ENCODE peak calls at places on chromosomes 12 and 14, in six cellular contexts. Q, K, M, L, T and Y are unnamed samples.

GRCh38 chr12:7981446-7981845 is 45.5 kb upstream of the SLC2A3 start:
- ATAC-seq in K (no peak), L (no peak), M (no peak), T (peak), Q (no peak), Y (no peak)

GRCh38 chr14:65303185-65303901 is 109.2 kb upstream of the FUT8 start:
- ATAC-seq in K (no peak), Q (no peak), L (no peak), T (peak), M (peak), Y (no peak)

GRCh38 chr14:67263499-67264149 is 22.4 kb downstream of the PALS1 start:
- ATAC-seq in Q (no peak), M (no peak), T (no peak), K (no peak), L (no peak), Y (no peak)

GRCh38 chr12:85626031-85626781 is 210.0 kb downstream of the RASSF9 start:
- ATAC-seq in T (peak), Q (no peak), M (no peak), L (no peak), K (peak), Y (peak)

GRCh38 chr14:75939200-75939599 is 42.6 kb downstream of the TGFB3 start:
- ATAC-seq in L (no peak), Q (no peak), K (no peak), T (no peak), M (no peak), Y (no peak)

GRCh38 chr12:51403744-51404143 is 12.5 kb upstream of the GALNT6 start:
- ATAC-seq in L (no peak), Q (no peak), K (no peak), M (no peak), T (peak), Y (no peak)

GRCh38 chr14:69506241-69506595 is 21.7 kb downstream of the PLEKHD1 start:
- ATAC-seq in M (no peak), Q (no peak), T (peak), L (no peak), K (no peak), Y (no peak)

GRCh38 chr12:26736563-26737486 is 96.2 kb downstream of the ITPR2 start:
- ATAC-seq in M (no peak), Q (peak), K (no peak), L (no peak), T (no peak), Y (no peak)

GRCh38 chr12:27105746-27106536 is 23.6 kb upstream of the C12orf71 start:
- ATAC-seq in T (no peak), K (no peak), L (no peak), Q (peak), M (no peak), Y (no peak)

GRCh38 chr14:73778736-73779135 is 64.6 kb upstream of the PNMA1 start:
- ATAC-seq in K (no peak), Q (no peak), L (no peak), T (no peak), M (no peak), Y (no peak)

GRCh38 chr12:47766496-47767196 is 6.4 kb upstream of the SLC48A1 start:
- ATAC-seq in Q (no peak), L (no peak), T (no peak), M (peak), K (no peak), Y (no peak)

GRCh38 chr12:10167588-10167987 is 4.3 kb downstream of the OLR1 start:
- ATAC-seq in L (no peak), T (peak), Q (peak), M (no peak), K (no peak), Y (peak)

GRCh38 chr12:47097276-47097896 is 17.6 kb upstream of the AMIGO2 start:
- ATAC-seq in L (no peak), K (peak), M (no peak), T (no peak), Q (no peak), Y (no peak)

GRCh38 chr12:71605034-71605433 is 58.6 kb downstream of the ZFC3H1 start:
- ATAC-seq in Q (no peak), L (no peak), T (no peak), M (no peak), K (no peak), Y (no peak)

GRCh38 chr12:31622038-31622437 is 31.1 kb upstream of the DENND5B start:
- ATAC-seq in T (no peak), M (no peak), K (no peak), Q (no peak), L (peak), Y (no peak)

GRCh38 chr14:76926521-76927251 is 100.5 kb downstream of the LRRC74A start:
- ATAC-seq in Q (no peak), M (peak), L (peak), T (peak), K (no peak), Y (peak)

GRCh38 chr12:109949089-109949488 is 47.1 kb downstream of the GIT2 start:
- ATAC-seq in L (no peak), K (no peak), Q (peak), T (no peak), M (no peak), Y (peak)

GRCh38 chr12:27593266-27593665 is 69.3 kb downstream of the PPFIBP1 start:
- ATAC-seq in T (peak), Q (no peak), K (peak), L (no peak), M (no peak), Y (peak)

GRCh38 chr14:59253527-59253926 is 65.1 kb downstream of the DAAM1 start:
- ATAC-seq in Q (no peak), M (peak), T (no peak), L (no peak), K (no peak), Y (no peak)

GRCh38 chr12:1496162-1496925 is 98.0 kb downstream of the FBXL14 start:
- ATAC-seq in T (peak), M (no peak), Q (peak), K (no peak), L (no peak), Y (peak)

GRCh38 chr14:35435177-35435576 is 30.6 kb upstream of the NFKBIA start:
- ATAC-seq in L (peak), K (peak), T (no peak), Q (no peak), M (no peak), Y (no peak)

GRCh38 chr12:29591140-29592020 is 93.9 kb upstream of the OVCH1 start:
- ATAC-seq in T (peak), K (peak), M (peak), L (peak), Q (no peak), Y (peak)

GRCh38 chr14:99780690-99781089 is 12.5 kb upstream of the EML1 start:
- ATAC-seq in L (no peak), T (no peak), Q (no peak), M (no peak), K (no peak), Y (no peak)

GRCh38 chr14:104923596-104924420 is 871 bp upstream of the PLD4 start:
- ATAC-seq in M (no peak), Q (no peak), K (no peak), L (no peak), T (no peak), Y (no peak)

GRCh38 chr14:36238666-36239363 is 62.3 kb upstream of the PTCSC3 start:
- ATAC-seq in T (peak), Q (peak), M (peak), L (peak), K (no peak), Y (no peak)

GRCh38 chr12:120365675-120366340 is 3.2 kb downstream of the MSI1 start:
- ATAC-seq in K (no peak), T (no peak), M (no peak), L (no peak), Q (peak), Y (no peak)

GRCh38 chr14:96858643-96859042 is 61.5 kb downstream of the VRK1 start:
- ATAC-seq in K (no peak), L (no peak), M (no peak), T (no peak), Q (no peak), Y (no peak)

GRCh38 chr14:92514844-92515509 is 1.4 kb downstream of the RIN3 start:
- ATAC-seq in K (no peak), L (no peak), M (peak), T (no peak), Q (peak), Y (no peak)

GRCh38 chr12:93407283-93407962 is 29.7 kb downstream of the NUDT4 start:
- ATAC-seq in L (peak), K (peak), T (no peak), Q (peak), M (no peak), Y (no peak)

GRCh38 chr14:65095633-65096205 is 6.6 kb downstream of the MAX start:
- ATAC-seq in M (no peak), K (no peak), L (peak), Q (no peak), T (peak), Y (peak)

GRCh38 chr14:103028161-103028767 is 29.1 kb downstream of the CDC42BPB start:
- ATAC-seq in Q (no peak), L (no peak), M (no peak), K (no peak), T (peak), Y (peak)

DNA sequence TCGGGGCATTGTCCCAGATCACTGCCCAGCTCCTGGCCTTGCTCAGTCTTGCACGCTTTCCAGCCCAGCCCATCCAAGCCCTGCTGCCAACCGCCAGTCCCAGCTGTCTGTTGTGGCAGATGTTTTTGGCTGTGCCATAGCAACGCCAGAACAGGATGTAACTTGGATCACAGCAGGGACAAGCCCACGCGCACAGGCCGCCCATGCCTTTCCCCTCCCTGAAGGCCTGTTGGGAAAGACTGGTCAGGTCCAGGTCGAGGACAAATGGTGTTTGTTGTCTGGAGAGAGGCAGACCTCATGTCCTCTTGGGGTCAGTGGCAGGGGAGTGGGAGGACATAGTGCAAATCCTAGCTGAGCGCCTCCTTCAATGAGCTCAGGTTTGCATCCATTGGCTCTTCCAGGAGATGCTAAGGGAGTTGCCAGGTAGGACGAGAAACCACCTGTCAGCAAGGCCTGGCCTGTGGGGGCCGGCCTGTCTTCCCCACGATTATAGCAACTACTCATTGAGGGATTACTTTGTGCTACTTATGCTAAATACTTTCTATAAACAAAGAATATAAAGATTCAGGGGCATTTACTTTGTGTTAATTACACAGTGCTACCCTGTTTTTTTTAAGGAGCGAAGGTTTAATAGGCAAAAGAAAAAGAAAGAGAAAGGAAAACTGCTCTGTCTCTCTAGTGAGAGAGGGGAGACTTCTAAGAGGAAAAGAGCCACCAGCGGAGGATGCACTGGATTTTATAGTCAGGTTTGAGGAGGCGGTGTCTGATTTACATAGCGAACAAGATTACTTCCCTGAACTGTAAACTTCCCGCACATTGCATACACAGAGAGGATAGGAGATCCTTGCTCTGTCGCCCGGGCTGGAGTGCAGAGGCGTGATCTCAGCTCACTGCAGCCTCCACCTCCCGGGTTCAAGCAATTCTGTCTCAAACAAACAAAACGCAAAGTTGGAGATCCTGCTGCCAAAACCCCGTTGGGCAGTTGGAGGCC is 42.8 kb upstream of the CORO1C start:
- ATAC-seq in M (no peak), K (peak), Q (peak), L (no peak), T (peak), Y (peak)
- TF ChIP-seq EP300 in M (no peak), K (no peak), Q (peak), L (no peak), T (peak), Y (peak)

GRCh38 chr12:34386016-34386415 is 363.7 kb downstream of the ALG10 start:
- ATAC-seq in K (no peak), T (no peak), L (peak), M (no peak), Q (no peak), Y (no peak)
- H3K27ac ChIP-seq in K (no peak), T (no peak), L (no peak), M (no peak), Q (no peak), Y (no peak)

DNA sequence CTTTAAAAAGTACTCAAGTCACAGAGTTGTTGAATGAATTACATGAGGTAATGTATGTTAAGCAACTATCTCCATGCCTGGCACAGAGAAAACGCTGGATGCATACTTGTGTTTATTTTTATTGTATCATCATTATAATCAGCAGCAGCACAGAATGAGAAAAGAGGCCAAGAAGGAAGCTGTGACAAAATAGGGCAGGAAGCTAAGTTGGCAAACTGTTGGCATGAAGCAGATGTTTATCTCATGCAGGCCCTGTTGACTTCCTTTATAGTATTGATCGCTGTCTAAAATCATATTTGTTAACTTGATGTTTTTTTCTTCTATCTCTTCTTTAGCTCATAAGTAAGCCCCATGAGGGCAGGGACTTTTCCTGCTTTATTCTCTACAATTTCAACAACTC is 466.6 kb downstream of the TRHDE start:
- ATAC-seq in L (no peak), M (no peak), T (peak), Q (no peak), K (no peak), Y (no peak)
- TF ChIP-seq EP300 in L (no peak), M (no peak), T (no peak), Q (no peak), K (no peak), Y (no peak)

GRCh38 chr14:52900731-52901130 is 50.1 kb downstream of the FERMT2 start:
- ATAC-seq in T (no peak), K (no peak), L (no peak), M (no peak), Q (no peak), Y (no peak)
- H3K27ac ChIP-seq in T (no peak), K (no peak), L (no peak), M (no peak), Q (no peak), Y (no peak)

GRCh38 chr12:2535583-2536187 is 259.1 kb upstream of the FKBP4 start:
- ATAC-seq in T (no peak), Q (no peak), K (no peak), M (no peak), L (no peak), Y (no peak)
- TF ChIP-seq EP300 in T (no peak), Q (no peak), K (no peak), M (no peak), L (no peak), Y (no peak)

GRCh38 chr14:57962293-57962996 is 96.6 kb upstream of the SLC35F4 start:
- ATAC-seq in T (no peak), K (peak), M (no peak), L (no peak), Q (peak), Y (no peak)

GRCh38 chr14:57961793-57962075 is 95.8 kb upstream of the SLC35F4 start:
- ATAC-seq in M (no peak), T (no peak), Q (no peak), L (no peak), K (no peak), Y (no peak)

GRCh38 chr14:57957441-57957840 is 91.5 kb upstream of the SLC35F4 start:
- ATAC-seq in M (no peak), K (no peak), Q (no peak), L (no peak), T (no peak), Y (no peak)

GRCh38 chr14:57960946-57961792 is 95.3 kb upstream of the SLC35F4 start:
- ATAC-seq in M (no peak), L (no peak), T (no peak), K (peak), Q (no peak), Y (no peak)

GRCh38 chr14:57963071-57963470 is 97.2 kb upstream of the SLC35F4 start:
- ATAC-seq in M (no peak), K (no peak), L (no peak), Q (peak), T (no peak), Y (no peak)
- H3K27ac ChIP-seq in M (no peak), K (no peak), L (no peak), Q (no peak), T (no peak), Y (no peak)

GRCh38 chr14:32337759-32338158 is 8.7 kb downstream of the AKAP6 start:
- ATAC-seq in K (no peak), M (no peak), Q (no peak), T (no peak), L (no peak), Y (no peak)
- TF ChIP-seq EP300 in K (no peak), M (no peak), Q (no peak), T (no peak), L (no peak), Y (no peak)

GRCh38 chr12:58925111-58925732 is 4.9 kb upstream of the LRIG3 start:
- ATAC-seq in L (no peak), M (no peak), K (no peak), Q (no peak), T (no peak), Y (no peak)
- H3K27ac ChIP-seq in L (no peak), M (no peak), K (peak), Q (no peak), T (no peak), Y (no peak)

DNA sequence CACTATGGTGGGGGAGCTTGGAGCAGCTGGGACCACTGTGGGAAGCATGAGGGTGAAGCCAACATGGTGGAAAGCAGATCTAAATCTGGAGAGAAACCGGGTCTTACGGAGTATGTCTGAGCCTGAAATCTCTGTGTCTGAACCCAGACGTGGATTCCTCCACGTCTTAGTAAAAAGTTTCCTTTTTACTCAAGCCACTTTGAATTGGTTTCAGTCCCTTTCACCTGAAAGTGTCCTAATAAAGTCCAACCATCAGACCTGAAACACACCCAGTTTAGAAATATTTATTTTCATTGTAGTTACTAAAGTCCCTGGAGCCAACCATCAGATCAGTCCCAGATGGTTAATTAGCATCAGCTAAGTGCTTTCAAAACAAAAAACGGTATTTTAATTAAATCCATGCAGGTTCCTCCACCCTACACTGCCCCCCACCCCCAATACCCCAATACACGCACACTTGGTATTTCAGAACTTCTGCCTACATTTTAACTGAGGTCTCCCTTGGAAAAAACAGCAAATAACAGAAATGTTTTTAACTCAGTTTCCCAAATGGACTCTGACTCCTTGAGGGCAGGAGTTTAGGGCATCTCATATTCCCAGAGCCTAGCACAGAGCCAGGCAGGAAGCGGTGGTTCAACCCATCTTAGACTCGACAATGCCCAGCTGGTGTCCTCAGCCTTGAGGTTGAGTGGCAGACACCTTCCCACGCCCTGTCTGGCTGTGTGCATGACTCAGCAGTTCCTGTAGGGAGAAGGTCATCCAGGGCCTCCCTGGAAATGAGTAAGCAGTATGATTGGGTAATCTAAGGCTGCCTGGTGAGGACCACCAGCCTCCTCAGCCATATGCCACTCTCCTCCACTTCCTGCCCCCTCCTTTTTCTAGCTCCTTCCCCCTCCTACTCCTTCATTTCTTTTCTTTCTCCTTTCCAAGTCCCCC is 175.8 kb downstream of the TTC8 start:
- ATAC-seq in M (no peak), T (peak), Q (peak), L (peak), K (peak), Y (no peak)
- TF ChIP-seq EP300 in M (no peak), T (peak), Q (no peak), L (peak), K (peak), Y (no peak)

DNA sequence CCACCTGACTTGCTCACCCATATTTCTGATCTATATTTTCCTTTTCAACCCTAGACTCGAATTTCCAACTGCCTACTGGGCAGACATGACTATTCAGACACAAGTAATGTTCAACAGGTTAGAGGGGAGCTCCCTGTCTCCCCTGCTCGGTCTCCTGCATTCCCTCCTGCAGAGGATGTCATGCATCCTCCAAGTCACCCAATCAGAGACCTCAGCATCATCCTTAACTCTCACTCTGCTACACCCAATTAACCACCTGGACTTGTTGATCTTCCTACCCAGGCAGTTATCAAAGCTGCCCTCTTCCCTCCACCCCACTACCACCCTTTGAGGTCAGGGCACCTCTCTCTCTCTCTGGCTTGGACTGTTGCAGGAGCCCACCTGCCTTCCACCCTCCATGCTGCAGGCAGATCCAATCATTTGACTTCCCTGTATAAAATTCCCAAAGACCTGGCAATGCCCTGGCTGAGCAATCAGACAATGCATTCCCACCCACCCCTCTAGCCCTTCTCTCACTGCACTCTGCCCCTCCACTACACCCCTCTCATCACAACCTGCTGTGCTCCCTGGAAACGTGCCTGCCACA is 10.9 kb downstream of the FAIM2 start:
- ATAC-seq in Q (no peak), L (no peak), K (no peak), M (no peak), T (no peak), Y (no peak)
- H3K27ac ChIP-seq in Q (no peak), L (no peak), K (no peak), M (no peak), T (no peak), Y (no peak)